ENCODE peak calls at places on chromosome 21, in seven cellular contexts. W is Calu3, R is brain microvascular endothelial cell, H is psoas muscle, V is AG08396, Q is non-pigmented ciliary epithelial cell, F is HAP-1. G is an unnamed sample.

GRCh38 chr21:41786521-41786987 is 19.7 kb upstream of the RIPK4 start:
- DNase-seq in H (no peak), W (peak), V (no peak), R (no peak), Q (no peak), F (no peak), G (peak)

GRCh38 chr21:36790616-36791015 is 91.7 kb downstream of the SIM2 start:
- DNase-seq in F (no peak), W (no peak), Q (no peak), V (no peak), R (peak), H (no peak), G (peak)

GRCh38 chr21:37224861-37225260 is 42.3 kb downstream of the VPS26C start:
- DNase-seq in Q (no peak), R (no peak), V (no peak), W (no peak), F (no peak), H (no peak), G (no peak)

GRCh38 chr21:41796476-41797080 is 29.7 kb upstream of the RIPK4 start:
- DNase-seq in R (no peak), Q (no peak), V (no peak), W (no peak), H (no peak), F (no peak), G (no peak)

GRCh38 chr21:38861006-38861405 is 55.3 kb downstream of the ETS2 start:
- DNase-seq in W (no peak), Q (no peak), F (no peak), R (no peak), H (no peak), V (no peak), G (no peak)

GRCh38 chr21:37460196-37460595 is 93.6 kb downstream of the DYRK1A start:
- DNase-seq in V (no peak), Q (no peak), W (no peak), F (no peak), H (no peak), R (no peak), G (no peak)

GRCh38 chr21:44370027-44370735 is 16.8 kb downstream of the TRPM2 start:
- DNase-seq in W (peak), V (peak), H (no peak), R (peak), F (no peak), Q (peak), G (peak)

GRCh38 chr21:46128106-46128982 is 27.0 kb downstream of the FTCD start:
- DNase-seq in V (no peak), H (peak), F (no peak), Q (no peak), R (no peak), W (no peak), G (no peak)

GRCh38 chr21:42594616-42595280 is 58.7 kb upstream of the PDE9A start:
- DNase-seq in W (no peak), R (no peak), H (no peak), F (no peak), V (no peak), Q (no peak), G (no peak)

GRCh38 chr21:26060335-26061115 is 110.0 kb downstream of the APP start:
- DNase-seq in W (no peak), Q (no peak), H (no peak), V (no peak), R (no peak), F (no peak), G (no peak)

GRCh38 chr21:45451771-45452182 is 46.8 kb downstream of the COL18A1 start:
- DNase-seq in Q (no peak), H (peak), W (no peak), F (no peak), R (no peak), V (no peak), G (no peak)

GRCh38 chr21:26717146-26717739 is 128.0 kb downstream of the ADAMTS1 start:
- DNase-seq in V (peak), H (no peak), F (peak), W (no peak), R (no peak), Q (no peak), G (peak)

GRCh38 chr21:34200288-34200905 is 127.0 kb downstream of the MRPS6 start:
- DNase-seq in W (no peak), H (peak), R (no peak), F (no peak), Q (no peak), V (no peak), G (no peak)

G was measured in IMR-90.